ENCODE peak calls at places on chromosomes 1 and 21, in six cellular contexts. One of them, this sample, is unnamed.

GRCh38 chr1:232305020-232305419 is 324.9 kb downstream of the SIPA1L2 start:
- DNase-seq in iPS-NIHi11: no peak
- DNase-seq in HEK293T: no peak
- DNase-seq in amniotic stem cell: no peak
- DNase-seq in posterior cingulate gyrus: no peak
- DNase-seq in activated naive CD8-positive, alpha-beta T cell treated with anti-CD3 and anti-CD28 coated beads for 36 hours: no peak
- DNase-seq in this sample: no peak

GRCh38 chr21:42621166-42621827 is 32.1 kb upstream of the PDE9A start:
- DNase-seq in iPS-NIHi11: no peak
- DNase-seq in activated naive CD8-positive, alpha-beta T cell treated with anti-CD3 and anti-CD28 coated beads for 36 hours: no peak
- DNase-seq in HEK293T: no peak
- DNase-seq in posterior cingulate gyrus: no peak
- DNase-seq in amniotic stem cell: no peak
- DNase-seq in this sample: no peak

GRCh38 chr21:45322960-45323461 is 35.3 kb upstream of the POFUT2 start:
- DNase-seq in HEK293T: no peak
- DNase-seq in posterior cingulate gyrus: peak
- DNase-seq in amniotic stem cell: no peak
- DNase-seq in iPS-NIHi11: no peak
- DNase-seq in activated naive CD8-positive, alpha-beta T cell treated with anti-CD3 and anti-CD28 coated beads for 36 hours: no peak
- DNase-seq in this sample: no peak

GRCh38 chr1:100941580-100942216 is 45.8 kb downstream of the SLC30A7 start:
- DNase-seq in posterior cingulate gyrus: no peak
- DNase-seq in amniotic stem cell: no peak
- DNase-seq in iPS-NIHi11: no peak
- DNase-seq in activated naive CD8-positive, alpha-beta T cell treated with anti-CD3 and anti-CD28 coated beads for 36 hours: no peak
- DNase-seq in HEK293T: no peak
- DNase-seq in this sample: no peak

GRCh38 chr1:71413441-71414170 is 332.8 kb upstream of the ZRANB2 start:
- DNase-seq in amniotic stem cell: no peak
- DNase-seq in posterior cingulate gyrus: no peak
- DNase-seq in HEK293T: no peak
- DNase-seq in activated naive CD8-positive, alpha-beta T cell treated with anti-CD3 and anti-CD28 coated beads for 36 hours: no peak
- DNase-seq in iPS-NIHi11: no peak
- DNase-seq in this sample: no peak

GRCh38 chr21:16573581-16573980 is 843.8 kb downstream of the USP25 start:
- DNase-seq in amniotic stem cell: no peak
- DNase-seq in iPS-NIHi11: no peak
- DNase-seq in HEK293T: no peak
- DNase-seq in activated naive CD8-positive, alpha-beta T cell treated with anti-CD3 and anti-CD28 coated beads for 36 hours: no peak
- DNase-seq in posterior cingulate gyrus: no peak
- DNase-seq in this sample: no peak

GRCh38 chr1:77649127-77649526 is 33.3 kb downstream of the ZZZ3 start:
- DNase-seq in iPS-NIHi11: no peak
- DNase-seq in activated naive CD8-positive, alpha-beta T cell treated with anti-CD3 and anti-CD28 coated beads for 36 hours: no peak
- DNase-seq in HEK293T: no peak
- DNase-seq in posterior cingulate gyrus: no peak
- DNase-seq in amniotic stem cell: no peak
- DNase-seq in this sample: no peak

GRCh38 chr21:33857846-33858671 is 57.5 kb downstream of the ATP5PO start:
- DNase-seq in HEK293T: no peak
- DNase-seq in posterior cingulate gyrus: no peak
- DNase-seq in amniotic stem cell: no peak
- DNase-seq in iPS-NIHi11: peak
- DNase-seq in activated naive CD8-positive, alpha-beta T cell treated with anti-CD3 and anti-CD28 coated beads for 36 hours: no peak
- DNase-seq in this sample: no peak

GRCh38 chr1:159921700-159922498 is 3.4 kb downstream of the TAGLN2 start:
- DNase-seq in HEK293T: no peak
- DNase-seq in activated naive CD8-positive, alpha-beta T cell treated with anti-CD3 and anti-CD28 coated beads for 36 hours: peak
- DNase-seq in posterior cingulate gyrus: no peak
- DNase-seq in iPS-NIHi11: no peak
- DNase-seq in amniotic stem cell: no peak
- DNase-seq in this sample: no peak

GRCh38 chr1:25933479-25934365 is 27.5 kb upstream of the STMN1 start:
- DNase-seq in posterior cingulate gyrus: no peak
- DNase-seq in iPS-NIHi11: no peak
- DNase-seq in amniotic stem cell: no peak
- DNase-seq in activated naive CD8-positive, alpha-beta T cell treated with anti-CD3 and anti-CD28 coated beads for 36 hours: no peak
- DNase-seq in HEK293T: no peak
- DNase-seq in this sample: peak

GRCh38 chr1:204126367-204126766 is 25.5 kb downstream of the ETNK2 start:
- DNase-seq in HEK293T: no peak
- DNase-seq in posterior cingulate gyrus: no peak
- DNase-seq in iPS-NIHi11: no peak
- DNase-seq in amniotic stem cell: no peak
- DNase-seq in activated naive CD8-positive, alpha-beta T cell treated with anti-CD3 and anti-CD28 coated beads for 36 hours: no peak
- DNase-seq in this sample: no peak

GRCh38 chr1:229344139-229344538 is 1.3 kb upstream of the CCSAP start:
- DNase-seq in posterior cingulate gyrus: no peak
- DNase-seq in HEK293T: no peak
- DNase-seq in activated naive CD8-positive, alpha-beta T cell treated with anti-CD3 and anti-CD28 coated beads for 36 hours: no peak
- DNase-seq in amniotic stem cell: no peak
- DNase-seq in iPS-NIHi11: no peak
- DNase-seq in this sample: peak

GRCh38 chr21:44503901-44504399 is 36.0 kb downstream of the KRTAP10-1 start:
- DNase-seq in posterior cingulate gyrus: peak
- DNase-seq in amniotic stem cell: no peak
- DNase-seq in activated naive CD8-positive, alpha-beta T cell treated with anti-CD3 and anti-CD28 coated beads for 36 hours: no peak
- DNase-seq in HEK293T: no peak
- DNase-seq in iPS-NIHi11: no peak
- DNase-seq in this sample: no peak

This sample was measured in NCI-H2227 treated with DMSO at 0.1 percent for 48 hours.